ENCODE peak calls at places on chromosomes 11 and 22, in ten cellular contexts. P, C, H, O, Y, X, Z, D, I and Q are unnamed samples.

GRCh38 chr22:22080270-22080669 is 97.7 kb upstream of the TOP3B start:
- DNase-seq in P (no peak), C (no peak), H (no peak), O (no peak), Y (no peak), X (no peak), Z (no peak), D (no peak), I (no peak), Q (no peak)

GRCh38 chr22:39997939-39998726 is 3.4 kb downstream of the FAM83F start:
- DNase-seq in P (peak), C (no peak), H (no peak), O (peak), Y (no peak), X (peak), Z (peak), D (no peak), I (no peak), Q (no peak)

GRCh38 chr11:78100276-78101040 is 20.8 kb upstream of the NDUFC2 start:
- DNase-seq in P (no peak), C (no peak), H (no peak), O (no peak), Y (no peak), X (no peak), Z (peak), D (no peak), I (no peak), Q (no peak)

GRCh38 chr11:111735262-111736116 is 30.7 kb downstream of the PPP2R1B start:
- DNase-seq in P (peak), C (no peak), H (peak), O (peak), Y (peak), X (peak), Z (peak), D (peak), I (peak), Q (no peak)

GRCh38 chr11:90589735-90590134 is 366.9 kb upstream of the CHORDC1 start:
- DNase-seq in P (no peak), C (no peak), H (no peak), O (no peak), Y (no peak), X (no peak), Z (no peak), D (no peak), I (no peak), Q (no peak)

GRCh38 chr22:45351956-45352355 is 42.2 kb downstream of the FAM118A start:
- DNase-seq in P (no peak), C (no peak), H (no peak), O (no peak), Y (no peak), X (no peak), Z (no peak), D (no peak), I (no peak), Q (no peak)

GRCh38 chr11:64263021-64263946 is 12.0 kb downstream of the PLCB3 start:
- DNase-seq in P (no peak), C (no peak), H (no peak), O (no peak), Y (no peak), X (no peak), Z (no peak), D (peak), I (peak), Q (no peak)

GRCh38 chr11:125123947-125124633 is 12.7 kb upstream of the TMEM218 start:
- DNase-seq in P (peak), C (no peak), H (peak), O (peak), Y (no peak), X (no peak), Z (peak), D (peak), I (peak), Q (no peak)

GRCh38 chr11:13335319-13335718 is 57.7 kb downstream of the BMAL1 start:
- DNase-seq in P (peak), C (peak), H (no peak), O (peak), Y (peak), X (peak), Z (peak), D (peak), I (peak), Q (peak)

GRCh38 chr22:39243443-39244072 is 1.2 kb downstream of the PDGFB start:
- DNase-seq in P (no peak), C (no peak), H (no peak), O (peak), Y (no peak), X (peak), Z (no peak), D (no peak), I (no peak), Q (peak)

GRCh38 chr11:2524446-2525165 is 79.8 kb downstream of the KCNQ1 start:
- DNase-seq in P (peak), C (no peak), H (no peak), O (peak), Y (no peak), X (no peak), Z (no peak), D (no peak), I (no peak), Q (no peak)

GRCh38 chr11:41996558-41996957 is 537.1 kb upstream of the LRRC4C start:
- DNase-seq in P (no peak), C (no peak), H (no peak), O (no peak), Y (no peak), X (no peak), Z (no peak), D (no peak), I (no peak), Q (no peak)

GRCh38 chr22:46072030-46072881 is 78.1 kb upstream of the PPARA start:
- DNase-seq in P (peak), C (peak), H (no peak), O (peak), Y (no peak), X (peak), Z (no peak), D (no peak), I (peak), Q (no peak)

GRCh38 chr22:50001388-50002231 is 11.0 kb downstream of the IL17REL start:
- DNase-seq in P (no peak), C (no peak), H (no peak), O (no peak), Y (no peak), X (no peak), Z (no peak), D (no peak), I (no peak), Q (no peak)

GRCh38 chr22:44024288-44024908 is at the start of gene PARVB:
- DNase-seq in P (peak), C (peak), H (no peak), O (peak), Y (no peak), X (no peak), Z (no peak), D (no peak), I (peak), Q (no peak)

GRCh38 chr11:119422505-119423416 is at the start of gene THY1:
- DNase-seq in P (no peak), C (no peak), H (no peak), O (no peak), Y (no peak), X (peak), Z (no peak), D (no peak), I (peak), Q (no peak)

GRCh38 chr11:78821371-78822306 is 247.0 kb upstream of the NARS2 start:
- DNase-seq in P (no peak), C (no peak), H (no peak), O (no peak), Y (no peak), X (no peak), Z (no peak), D (no peak), I (peak), Q (no peak)

GRCh38 chr11:72225411-72225951 is 914 bp downstream of the INPPL1 start:
- DNase-seq in P (no peak), C (peak), H (no peak), O (peak), Y (no peak), X (no peak), Z (no peak), D (no peak), I (no peak), Q (peak)

GRCh38 chr11:45655347-45655756 is 10.1 kb downstream of the CHST1 start:
- DNase-seq in P (peak), C (peak), H (peak), O (peak), Y (no peak), X (peak), Z (peak), D (no peak), I (peak), Q (peak)

GRCh38 chr11:121596195-121597145 is 143.7 kb upstream of the SORL1-AS1 start:
- DNase-seq in P (no peak), C (no peak), H (peak), O (no peak), Y (no peak), X (no peak), Z (no peak), D (no peak), I (peak), Q (no peak)

GRCh38 chr11:8839957-8840945 is 70.7 kb upstream of the AKIP1 start:
- DNase-seq in P (peak), C (no peak), H (no peak), O (no peak), Y (no peak), X (no peak), Z (peak), D (peak), I (peak), Q (no peak)

GRCh38 chr11:3616721-3617460 is 24.9 kb downstream of the ART5 start:
- DNase-seq in P (no peak), C (no peak), H (no peak), O (peak), Y (no peak), X (no peak), Z (no peak), D (no peak), I (no peak), Q (no peak)

GRCh38 chr11:3101921-3102640 is 44.9 kb upstream of the CARS1 start:
- DNase-seq in P (no peak), C (no peak), H (no peak), O (no peak), Y (no peak), X (no peak), Z (no peak), D (no peak), I (no peak), Q (no peak)

GRCh38 chr11:45928535-45929215 is 6.2 kb downstream of the LARGE2 start:
- DNase-seq in P (no peak), C (no peak), H (peak), O (peak), Y (no peak), X (no peak), Z (no peak), D (no peak), I (no peak), Q (no peak)

GRCh38 chr11:45180158-45180887 is 33.9 kb downstream of the PRDM11 start:
- DNase-seq in P (peak), C (no peak), H (no peak), O (peak), Y (no peak), X (no peak), Z (peak), D (no peak), I (no peak), Q (no peak)

GRCh38 chr11:129698212-129698611 is 117.4 kb upstream of the TMEM45B start:
- DNase-seq in P (no peak), C (no peak), H (no peak), O (no peak), Y (no peak), X (no peak), Z (no peak), D (no peak), I (no peak), Q (no peak)

GRCh38 chr11:73205666-73206343 is 12.3 kb upstream of the P2RY2 start:
- DNase-seq in P (no peak), C (no peak), H (no peak), O (peak), Y (no peak), X (no peak), Z (no peak), D (no peak), I (no peak), Q (no peak)

GRCh38 chr11:133992121-133992520 is 35.4 kb upstream of the IGSF9B start:
- DNase-seq in P (no peak), C (no peak), H (peak), O (no peak), Y (no peak), X (no peak), Z (no peak), D (no peak), I (no peak), Q (no peak)

GRCh38 chr22:37639771-37640590 is 512 bp downstream of the SH3BP1 start:
- DNase-seq in P (peak), C (no peak), H (no peak), O (peak), Y (no peak), X (no peak), Z (no peak), D (no peak), I (no peak), Q (no peak)

GRCh38 chr22:44085743-44086741 is 61.9 kb downstream of the PARVB start:
- DNase-seq in P (peak), C (peak), H (peak), O (peak), Y (no peak), X (no peak), Z (peak), D (peak), I (peak), Q (no peak)

GRCh38 chr11:79485694-79486093 is 44.9 kb upstream of the TENM4 start:
- DNase-seq in P (no peak), C (no peak), H (no peak), O (no peak), Y (no peak), X (no peak), Z (no peak), D (no peak), I (no peak), Q (no peak)

GRCh38 chr11:88656960-88657738 is 319.6 kb upstream of the CTSC start:
- DNase-seq in P (no peak), C (no peak), H (no peak), O (no peak), Y (no peak), X (no peak), Z (no peak), D (no peak), I (no peak), Q (no peak)

GRCh38 chr22:25668437-25668836 is 73.6 kb upstream of the MYO18B start:
- DNase-seq in P (no peak), C (no peak), H (no peak), O (no peak), Y (no peak), X (no peak), Z (no peak), D (no peak), I (peak), Q (no peak)

GRCh38 chr11:8709777-8710176 is 27.2 kb downstream of the RPL27A start:
- DNase-seq in P (no peak), C (no peak), H (no peak), O (no peak), Y (no peak), X (no peak), Z (no peak), D (no peak), I (no peak), Q (no peak)

GRCh38 chr11:107576497-107577086 is 11.1 kb upstream of the ALKBH8 start:
- DNase-seq in P (no peak), C (no peak), H (no peak), O (peak), Y (no peak), X (no peak), Z (peak), D (no peak), I (peak), Q (peak)

GRCh38 chr11:108647701-108648527 is 17.0 kb upstream of the DDX10 start:
- DNase-seq in P (peak), C (peak), H (peak), O (peak), Y (no peak), X (peak), Z (peak), D (peak), I (peak), Q (peak)

GRCh38 chr22:50303848-50304527 is 3.5 kb downstream of the PLXNB2 start:
- DNase-seq in P (peak), C (no peak), H (no peak), O (peak), Y (no peak), X (no peak), Z (no peak), D (no peak), I (no peak), Q (no peak)